ENCODE peak calls at places on chromosomes 5 and 9, in four cellular contexts. One of them, this sample, is unnamed.

GRCh38 chr5:77168187-77168883 is 42.1 kb upstream of the PDE8B start:
- DNase-seq in lower lobe of right lung: peak
- DNase-seq in stomach: peak
- DNase-seq in cardiac muscle cell: no peak
- DNase-seq in this sample: peak

GRCh38 chr9:99019523-99020331 is 76.0 kb downstream of the COL15A1 start:
- DNase-seq in lower lobe of right lung: no peak
- DNase-seq in stomach: no peak
- DNase-seq in cardiac muscle cell: no peak
- DNase-seq in this sample: peak

GRCh38 chr9:34343605-34344004 is 14.2 kb downstream of the NUDT2 start:
- DNase-seq in lower lobe of right lung: no peak
- DNase-seq in stomach: no peak
- DNase-seq in cardiac muscle cell: no peak
- DNase-seq in this sample: no peak

GRCh38 chr5:113058706-113059226 is 82.2 kb downstream of the DCP2 start:
- DNase-seq in lower lobe of right lung: no peak
- DNase-seq in stomach: no peak
- DNase-seq in cardiac muscle cell: no peak
- DNase-seq in this sample: no peak

GRCh38 chr5:181242031-181242451 is 1.7 kb downstream of the RACK1 start:
- DNase-seq in lower lobe of right lung: no peak
- DNase-seq in stomach: no peak
- DNase-seq in cardiac muscle cell: no peak
- DNase-seq in this sample: no peak

GRCh38 chr5:29389993-29390392 is 1803.5 kb upstream of the CDH6 start:
- DNase-seq in lower lobe of right lung: no peak
- DNase-seq in stomach: no peak
- DNase-seq in cardiac muscle cell: no peak
- DNase-seq in this sample: no peak

GRCh38 chr5:180795771-180796313 is 6.8 kb downstream of the MGAT1 start:
- DNase-seq in lower lobe of right lung: no peak
- DNase-seq in stomach: no peak
- DNase-seq in cardiac muscle cell: no peak
- DNase-seq in this sample: no peak

GRCh38 chr9:88781500-88782391 is 209.5 kb upstream of the S1PR3 start:
- DNase-seq in lower lobe of right lung: no peak
- DNase-seq in stomach: no peak
- DNase-seq in cardiac muscle cell: peak
- DNase-seq in this sample: no peak

GRCh38 chr9:95874303-95874988 is 1.0 kb upstream of the ERCC6L2 start:
- DNase-seq in lower lobe of right lung: no peak
- DNase-seq in stomach: no peak
- DNase-seq in cardiac muscle cell: no peak
- DNase-seq in this sample: no peak

GRCh38 chr5:69170969-69171368 is 4.0 kb downstream of the CCNB1 start:
- DNase-seq in lower lobe of right lung: no peak
- DNase-seq in stomach: no peak
- DNase-seq in cardiac muscle cell: no peak
- DNase-seq in this sample: no peak
- H3K4me3 ChIP-seq in lower lobe of right lung: no peak
- H3K4me3 ChIP-seq in stomach: no peak
- H3K4me3 ChIP-seq in cardiac muscle cell: no peak
- H3K4me3 ChIP-seq in this sample: no peak

GRCh38 chr5:143968071-143968878 is 156.3 kb downstream of the HMHB1 start:
- DNase-seq in lower lobe of right lung: no peak
- DNase-seq in stomach: no peak
- DNase-seq in cardiac muscle cell: peak
- DNase-seq in this sample: no peak
- TF ChIP-seq CTCF in lower lobe of right lung: peak
- TF ChIP-seq CTCF in stomach: no peak
- TF ChIP-seq CTCF in cardiac muscle cell: peak
- TF ChIP-seq CTCF in this sample: peak

DNA sequence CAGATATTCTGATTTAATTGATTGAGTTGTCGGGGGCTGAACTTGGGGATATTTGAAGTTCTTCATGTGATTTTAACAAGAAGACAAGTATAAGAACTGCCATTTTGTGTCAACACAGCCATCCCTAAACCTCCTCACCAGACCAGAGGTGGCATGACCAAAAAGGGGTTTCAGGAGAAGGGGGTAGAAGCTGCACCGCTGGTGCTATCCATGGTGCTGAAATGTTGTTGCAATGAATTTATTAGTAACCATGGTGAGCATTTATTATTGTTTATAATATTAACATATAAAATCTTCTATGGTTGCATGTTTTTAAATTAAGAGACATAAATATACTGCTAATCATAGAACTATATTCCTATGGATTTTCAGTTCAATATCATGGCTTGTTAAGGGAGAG is 72.3 kb downstream of the GNA14 start:
- DNase-seq in lower lobe of right lung: no peak
- DNase-seq in stomach: no peak
- DNase-seq in cardiac muscle cell: peak
- DNase-seq in this sample: no peak
- H3K4me3 ChIP-seq in lower lobe of right lung: no peak
- H3K4me3 ChIP-seq in stomach: no peak
- H3K4me3 ChIP-seq in cardiac muscle cell: no peak
- H3K4me3 ChIP-seq in this sample: no peak

DNA sequence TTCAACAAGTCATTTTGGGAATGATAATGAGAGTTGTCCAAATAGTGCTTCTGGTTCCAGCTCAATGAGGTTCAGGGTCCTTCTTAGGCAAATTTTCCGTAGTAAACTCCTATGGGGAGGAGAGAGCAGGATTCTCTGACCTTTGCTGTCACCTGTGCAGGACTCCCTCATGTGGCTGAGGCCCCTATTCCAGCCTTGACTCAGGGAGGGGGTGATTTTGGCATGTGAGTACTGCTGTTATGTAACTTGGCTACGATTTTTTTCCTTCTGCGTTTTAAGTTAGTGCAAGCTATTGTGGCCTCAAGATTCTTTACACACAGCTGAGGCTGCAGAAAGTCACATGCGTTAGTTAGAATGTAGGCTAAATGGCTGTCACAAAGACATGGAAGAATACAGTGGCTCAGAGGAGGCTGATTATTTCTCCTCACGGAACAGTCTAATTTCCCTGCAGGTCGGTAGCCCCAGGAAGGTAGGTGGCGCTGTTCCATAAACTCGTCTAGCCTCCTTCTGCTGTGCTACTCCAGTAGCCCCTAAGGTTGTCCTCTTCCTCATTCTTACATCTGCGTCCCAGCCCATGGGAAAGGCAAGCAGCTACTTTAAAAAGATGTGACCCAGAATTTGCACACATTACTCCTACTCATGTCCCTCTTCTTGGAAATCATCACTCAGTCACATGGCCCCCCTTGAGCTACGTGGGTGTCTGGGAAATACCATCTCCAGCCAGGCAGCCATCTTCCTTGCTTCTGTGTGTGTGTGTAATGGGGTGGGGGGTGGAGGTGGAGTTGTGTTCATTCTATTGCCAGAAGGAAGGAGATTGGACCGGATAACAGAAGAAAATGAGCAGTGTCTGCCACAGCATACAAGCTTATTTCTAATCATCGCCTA is 486.5 kb downstream of the CCDC171 start:
- DNase-seq in lower lobe of right lung: no peak
- DNase-seq in stomach: no peak
- DNase-seq in cardiac muscle cell: peak
- DNase-seq in this sample: no peak
- TF ChIP-seq CTCF in lower lobe of right lung: no peak
- TF ChIP-seq CTCF in stomach: no peak
- TF ChIP-seq CTCF in cardiac muscle cell: peak
- TF ChIP-seq CTCF in this sample: peak

GRCh38 chr9:133142657-133143592 is 20.8 kb downstream of the GBGT1 start:
- DNase-seq in lower lobe of right lung: no peak
- DNase-seq in stomach: peak
- DNase-seq in cardiac muscle cell: no peak
- DNase-seq in this sample: no peak

GRCh38 chr9:133140174-133140505 is 19.1 kb upstream of the RALGDS start:
- DNase-seq in lower lobe of right lung: no peak
- DNase-seq in stomach: no peak
- DNase-seq in cardiac muscle cell: no peak
- DNase-seq in this sample: no peak

GRCh38 chr9:133143639-133144141 is 20.0 kb downstream of the GBGT1 start:
- DNase-seq in lower lobe of right lung: no peak
- DNase-seq in stomach: peak
- DNase-seq in cardiac muscle cell: no peak
- DNase-seq in this sample: no peak

GRCh38 chr9:133140606-133141005 is 19.6 kb upstream of the RALGDS start:
- DNase-seq in lower lobe of right lung: no peak
- DNase-seq in stomach: no peak
- DNase-seq in cardiac muscle cell: no peak
- DNase-seq in this sample: no peak

DNA sequence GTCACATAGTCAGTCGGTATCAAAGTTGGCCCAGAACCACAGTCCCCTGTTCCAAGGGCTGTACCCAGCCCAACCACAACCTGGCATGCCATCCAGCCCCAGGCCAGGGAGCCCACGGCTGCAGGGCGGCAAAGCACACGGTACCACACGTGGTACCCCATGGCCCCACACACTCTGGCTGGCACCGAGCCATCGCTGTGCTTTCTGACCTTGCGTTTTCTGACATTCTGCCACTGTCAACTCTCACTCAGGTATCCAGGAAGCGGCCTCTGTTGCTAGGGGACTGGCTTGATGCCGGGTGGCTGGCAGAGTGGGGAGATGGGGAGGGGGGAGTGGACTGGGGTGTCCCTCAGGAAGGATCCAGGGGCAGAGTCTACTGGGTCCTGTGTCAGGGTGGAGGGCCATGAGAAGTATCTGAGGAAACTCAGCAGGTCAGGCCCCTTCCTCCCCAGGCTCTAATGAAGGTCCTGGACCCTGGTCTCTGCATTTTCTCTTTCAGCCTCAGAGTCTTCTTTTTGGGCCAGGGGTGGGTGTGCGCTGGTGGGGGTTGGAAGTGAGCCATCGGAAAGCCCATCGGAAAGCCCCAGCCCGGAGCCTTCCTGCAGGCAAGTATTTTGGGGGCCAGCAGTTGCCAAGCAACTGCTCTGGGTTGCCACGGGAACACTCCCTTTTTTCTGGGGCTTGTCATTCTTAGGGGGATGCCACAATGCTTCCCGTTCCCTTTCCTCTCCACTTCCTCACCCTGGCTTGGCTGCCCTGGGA is 21.0 kb upstream of the RALGDS start:
- DNase-seq in lower lobe of right lung: peak
- DNase-seq in stomach: peak
- DNase-seq in cardiac muscle cell: no peak
- DNase-seq in this sample: no peak
- H3K4me3 ChIP-seq in lower lobe of right lung: no peak
- H3K4me3 ChIP-seq in stomach: no peak
- H3K4me3 ChIP-seq in cardiac muscle cell: no peak
- H3K4me3 ChIP-seq in this sample: no peak

GRCh38 chr5:57327934-57328333 is 154.1 kb downstream of the GPBP1 start:
- DNase-seq in lower lobe of right lung: no peak
- DNase-seq in stomach: peak
- DNase-seq in cardiac muscle cell: no peak
- DNase-seq in this sample: no peak
- TF ChIP-seq CTCF in lower lobe of right lung: no peak
- TF ChIP-seq CTCF in stomach: no peak
- TF ChIP-seq CTCF in cardiac muscle cell: no peak
- TF ChIP-seq CTCF in this sample: no peak

DNA sequence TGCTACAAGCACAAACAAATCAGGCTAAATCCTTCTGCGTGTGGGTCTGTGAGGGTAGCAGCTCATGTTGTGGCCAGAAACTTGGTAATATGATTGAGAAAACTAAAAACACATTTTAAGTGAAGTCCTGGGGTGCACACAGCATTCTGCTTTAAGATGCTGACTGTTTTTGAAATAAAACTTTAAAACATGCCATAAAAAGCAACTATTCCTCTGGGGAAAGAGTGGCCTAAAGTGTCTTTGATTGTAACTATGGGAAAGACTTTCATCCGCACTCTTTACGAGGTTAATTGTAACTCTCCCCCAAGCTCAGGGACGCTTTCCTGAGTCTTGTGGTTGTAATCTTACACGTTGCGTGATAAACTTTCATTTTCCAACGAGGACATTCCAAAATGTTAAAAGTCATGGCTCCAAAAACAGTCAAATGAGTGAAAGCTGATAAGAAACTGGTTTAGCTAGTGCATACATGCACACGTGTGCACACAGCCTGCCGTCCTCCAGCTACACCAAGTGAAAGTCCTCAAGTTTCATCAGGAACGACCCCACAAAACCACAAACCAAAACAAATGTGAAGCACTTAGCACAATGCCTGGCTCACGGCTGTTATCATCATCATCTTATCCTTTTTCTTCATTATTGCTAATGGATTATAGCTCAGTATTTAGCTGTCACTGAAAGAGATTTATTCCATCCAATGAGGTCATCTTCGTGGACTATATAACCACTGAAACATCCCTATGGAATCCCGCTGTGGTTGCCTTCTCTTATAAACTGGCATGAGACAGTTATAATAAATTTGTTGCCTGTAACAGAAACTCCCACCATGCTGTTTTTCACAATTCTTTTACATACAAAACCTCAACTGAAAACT is 56.4 kb downstream of the SAXO1 start:
- DNase-seq in lower lobe of right lung: no peak
- DNase-seq in stomach: peak
- DNase-seq in cardiac muscle cell: no peak
- DNase-seq in this sample: no peak
- H3K4me3 ChIP-seq in lower lobe of right lung: no peak
- H3K4me3 ChIP-seq in stomach: no peak
- H3K4me3 ChIP-seq in cardiac muscle cell: no peak
- H3K4me3 ChIP-seq in this sample: no peak

GRCh38 chr5:150301170-150301505 is 1.6 kb downstream of the ARSI start:
- DNase-seq in lower lobe of right lung: no peak
- DNase-seq in stomach: no peak
- DNase-seq in cardiac muscle cell: no peak
- DNase-seq in this sample: no peak
- TF ChIP-seq CTCF in lower lobe of right lung: no peak
- TF ChIP-seq CTCF in stomach: no peak
- TF ChIP-seq CTCF in cardiac muscle cell: no peak
- TF ChIP-seq CTCF in this sample: no peak

GRCh38 chr9:134455951-134456739 is 129.9 kb downstream of the RXRA start:
- DNase-seq in lower lobe of right lung: peak
- DNase-seq in stomach: peak
- DNase-seq in cardiac muscle cell: no peak
- DNase-seq in this sample: no peak
- H3K4me3 ChIP-seq in lower lobe of right lung: peak
- H3K4me3 ChIP-seq in stomach: peak
- H3K4me3 ChIP-seq in cardiac muscle cell: no peak
- H3K4me3 ChIP-seq in this sample: no peak

This sample was measured in epithelial cell of proximal tubule.